ENCODE peak calls at places on chromosomes 3 and 15, in nine cellular contexts. One of them, this sample, is unnamed.

GRCh38 chr3:185065059-185065458 is 87.8 kb downstream of the C3orf70 start:
- DNase-seq in GM23338: peak; percentile 43
- DNase-seq in MM.1S: no peak
- DNase-seq in neural progenitor cell: no peak
- DNase-seq in HCT116: no peak
- DNase-seq in OCI-LY7: no peak
- DNase-seq in hepatocyte: no peak
- DNase-seq in PC-3: no peak
- DNase-seq in SK-N-SH: no peak
- DNase-seq in this sample: no peak

GRCh38 chr15:82105458-82106205 is 59.8 kb upstream of the MEX3B start:
- DNase-seq in PC-3: peak; percentile 32
- DNase-seq in neural progenitor cell: no peak
- DNase-seq in SK-N-SH: no peak
- DNase-seq in hepatocyte: peak; percentile 75
- DNase-seq in MM.1S: no peak
- DNase-seq in OCI-LY7: no peak
- DNase-seq in HCT116: no peak
- DNase-seq in GM23338: peak; percentile 55
- DNase-seq in this sample: peak; percentile 85

GRCh38 chr15:40063563-40064011 is 24.6 kb upstream of the SRP14 start:
- DNase-seq in HCT116: no peak
- DNase-seq in neural progenitor cell: no peak
- DNase-seq in MM.1S: no peak
- DNase-seq in hepatocyte: no peak
- DNase-seq in GM23338: no peak
- DNase-seq in OCI-LY7: no peak
- DNase-seq in SK-N-SH: no peak
- DNase-seq in PC-3: peak; percentile 95
- DNase-seq in this sample: peak; percentile 82

GRCh38 chr3:53822331-53822741 is 23.9 kb downstream of the CHDH start:
- DNase-seq in hepatocyte: no peak
- DNase-seq in GM23338: no peak
- DNase-seq in neural progenitor cell: no peak
- DNase-seq in PC-3: no peak
- DNase-seq in MM.1S: no peak
- DNase-seq in HCT116: no peak
- DNase-seq in SK-N-SH: no peak
- DNase-seq in OCI-LY7: no peak
- DNase-seq in this sample: no peak

GRCh38 chr3:109268181-109268580 is 48.1 kb downstream of the DPPA2 start:
- DNase-seq in HCT116: peak; percentile 13
- DNase-seq in OCI-LY7: no peak
- DNase-seq in GM23338: peak; percentile 3
- DNase-seq in PC-3: peak; percentile 1
- DNase-seq in MM.1S: no peak
- DNase-seq in hepatocyte: no peak
- DNase-seq in SK-N-SH: no peak
- DNase-seq in neural progenitor cell: no peak
- DNase-seq in this sample: peak; percentile 3

GRCh38 chr3:123080864-123081562 is 14.2 kb downstream of the PDIA5 start:
- DNase-seq in MM.1S: no peak
- DNase-seq in hepatocyte: peak; percentile 53
- DNase-seq in neural progenitor cell: no peak
- DNase-seq in OCI-LY7: no peak
- DNase-seq in PC-3: no peak
- DNase-seq in SK-N-SH: no peak
- DNase-seq in GM23338: no peak
- DNase-seq in HCT116: no peak
- DNase-seq in this sample: no peak

GRCh38 chr3:55842204-55842603 is 355.1 kb upstream of the WNT5A start:
- DNase-seq in MM.1S: no peak
- DNase-seq in HCT116: no peak
- DNase-seq in neural progenitor cell: peak; percentile 76
- DNase-seq in SK-N-SH: no peak
- DNase-seq in hepatocyte: no peak
- DNase-seq in OCI-LY7: no peak
- DNase-seq in GM23338: peak; percentile 40
- DNase-seq in PC-3: no peak
- DNase-seq in this sample: no peak

GRCh38 chr15:71493526-71493925 is 316.8 kb upstream of the NR2E3 start:
- DNase-seq in MM.1S: no peak
- DNase-seq in HCT116: no peak
- DNase-seq in GM23338: no peak
- DNase-seq in hepatocyte: no peak
- DNase-seq in SK-N-SH: no peak
- DNase-seq in PC-3: no peak
- DNase-seq in neural progenitor cell: no peak
- DNase-seq in OCI-LY7: no peak
- DNase-seq in this sample: no peak

GRCh38 chr15:70412717-70413266 is 315.1 kb upstream of the TLE3 start:
- DNase-seq in HCT116: no peak
- DNase-seq in GM23338: no peak
- DNase-seq in SK-N-SH: no peak
- DNase-seq in OCI-LY7: no peak
- DNase-seq in hepatocyte: no peak
- DNase-seq in MM.1S: no peak
- DNase-seq in PC-3: no peak
- DNase-seq in neural progenitor cell: no peak
- DNase-seq in this sample: no peak

GRCh38 chr3:190811775-190812480 is 50.6 kb downstream of the GMNC start:
- DNase-seq in PC-3: peak; percentile 83
- DNase-seq in hepatocyte: peak; percentile 75
- DNase-seq in HCT116: peak; percentile 67
- DNase-seq in SK-N-SH: peak; percentile 27
- DNase-seq in MM.1S: peak; percentile 83
- DNase-seq in GM23338: peak; percentile 85
- DNase-seq in OCI-LY7: peak; percentile 69
- DNase-seq in neural progenitor cell: peak; percentile 81
- DNase-seq in this sample: peak; percentile 79

GRCh38 chr3:71955549-71956373 is 170.8 kb upstream of the PROK2 start:
- DNase-seq in OCI-LY7: peak; percentile 66
- DNase-seq in hepatocyte: peak; percentile 90
- DNase-seq in MM.1S: peak; percentile 24
- DNase-seq in SK-N-SH: peak; percentile 77
- DNase-seq in neural progenitor cell: peak; percentile 80
- DNase-seq in HCT116: peak; percentile 45
- DNase-seq in GM23338: peak; percentile 84
- DNase-seq in PC-3: peak; percentile 85
- DNase-seq in this sample: peak; percentile 89

GRCh38 chr3:87397210-87397609 is 120.8 kb upstream of the POU1F1 start:
- DNase-seq in GM23338: no peak
- DNase-seq in hepatocyte: no peak
- DNase-seq in OCI-LY7: no peak
- DNase-seq in SK-N-SH: no peak
- DNase-seq in HCT116: no peak
- DNase-seq in MM.1S: no peak
- DNase-seq in PC-3: peak; percentile 69
- DNase-seq in neural progenitor cell: no peak
- DNase-seq in this sample: peak; percentile 54

DNA sequence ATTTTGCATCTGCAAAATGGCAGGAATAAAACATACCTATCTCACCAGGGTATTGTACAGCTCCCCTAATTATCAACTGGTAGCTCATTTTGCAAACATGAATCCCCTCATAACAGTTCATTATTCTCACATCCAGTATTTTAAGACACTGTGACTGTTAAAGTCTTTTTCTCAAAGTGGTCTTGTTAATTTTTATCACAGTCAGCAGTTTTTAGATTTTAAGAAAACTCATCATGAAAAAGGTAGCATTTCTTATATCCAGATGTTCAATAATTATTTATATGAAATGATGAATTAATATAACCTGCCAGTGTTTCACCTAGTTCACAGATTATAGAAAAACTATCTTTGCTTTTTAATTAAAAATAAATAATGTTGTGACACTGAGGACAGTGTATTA is 354.9 kb upstream of the ARL6 start:
- DNase-seq in hepatocyte: no peak
- DNase-seq in GM23338: no peak
- DNase-seq in HCT116: no peak
- DNase-seq in PC-3: no peak
- DNase-seq in OCI-LY7: no peak
- DNase-seq in SK-N-SH: no peak
- DNase-seq in MM.1S: no peak
- DNase-seq in neural progenitor cell: no peak
- DNase-seq in this sample: no peak
- TF ChIP-seq EZH2phosphoT487 in hepatocyte: no peak
- TF ChIP-seq EZH2phosphoT487 in GM23338: no peak
- TF ChIP-seq EZH2phosphoT487 in HCT116: no peak
- TF ChIP-seq EZH2phosphoT487 in PC-3: no peak
- TF ChIP-seq EZH2phosphoT487 in OCI-LY7: no peak
- TF ChIP-seq EZH2phosphoT487 in SK-N-SH: no peak
- TF ChIP-seq EZH2phosphoT487 in MM.1S: no peak
- TF ChIP-seq EZH2phosphoT487 in neural progenitor cell: no peak
- TF ChIP-seq EZH2phosphoT487 in this sample: no peak

GRCh38 chr3:30130391-30130790 is 476.0 kb upstream of the TGFBR2 start:
- DNase-seq in OCI-LY7: no peak
- DNase-seq in neural progenitor cell: no peak
- DNase-seq in PC-3: no peak
- DNase-seq in MM.1S: no peak
- DNase-seq in HCT116: no peak
- DNase-seq in hepatocyte: no peak
- DNase-seq in GM23338: no peak
- DNase-seq in SK-N-SH: no peak
- DNase-seq in this sample: no peak

GRCh38 chr3:30129765-30130164 is 476.6 kb upstream of the TGFBR2 start:
- DNase-seq in hepatocyte: no peak
- DNase-seq in OCI-LY7: no peak
- DNase-seq in neural progenitor cell: no peak
- DNase-seq in HCT116: no peak
- DNase-seq in SK-N-SH: no peak
- DNase-seq in MM.1S: no peak
- DNase-seq in GM23338: no peak
- DNase-seq in PC-3: no peak
- DNase-seq in this sample: no peak

GRCh38 chr3:30122359-30122758 is 484.0 kb upstream of the TGFBR2 start:
- DNase-seq in hepatocyte: no peak
- DNase-seq in MM.1S: no peak
- DNase-seq in GM23338: no peak
- DNase-seq in HCT116: no peak
- DNase-seq in PC-3: no peak
- DNase-seq in SK-N-SH: no peak
- DNase-seq in OCI-LY7: no peak
- DNase-seq in neural progenitor cell: no peak
- DNase-seq in this sample: no peak

GRCh38 chr3:30123224-30123623 is 483.2 kb upstream of the TGFBR2 start:
- DNase-seq in neural progenitor cell: no peak
- DNase-seq in HCT116: no peak
- DNase-seq in GM23338: no peak
- DNase-seq in hepatocyte: no peak
- DNase-seq in SK-N-SH: no peak
- DNase-seq in PC-3: no peak
- DNase-seq in MM.1S: no peak
- DNase-seq in OCI-LY7: no peak
- DNase-seq in this sample: no peak

DNA sequence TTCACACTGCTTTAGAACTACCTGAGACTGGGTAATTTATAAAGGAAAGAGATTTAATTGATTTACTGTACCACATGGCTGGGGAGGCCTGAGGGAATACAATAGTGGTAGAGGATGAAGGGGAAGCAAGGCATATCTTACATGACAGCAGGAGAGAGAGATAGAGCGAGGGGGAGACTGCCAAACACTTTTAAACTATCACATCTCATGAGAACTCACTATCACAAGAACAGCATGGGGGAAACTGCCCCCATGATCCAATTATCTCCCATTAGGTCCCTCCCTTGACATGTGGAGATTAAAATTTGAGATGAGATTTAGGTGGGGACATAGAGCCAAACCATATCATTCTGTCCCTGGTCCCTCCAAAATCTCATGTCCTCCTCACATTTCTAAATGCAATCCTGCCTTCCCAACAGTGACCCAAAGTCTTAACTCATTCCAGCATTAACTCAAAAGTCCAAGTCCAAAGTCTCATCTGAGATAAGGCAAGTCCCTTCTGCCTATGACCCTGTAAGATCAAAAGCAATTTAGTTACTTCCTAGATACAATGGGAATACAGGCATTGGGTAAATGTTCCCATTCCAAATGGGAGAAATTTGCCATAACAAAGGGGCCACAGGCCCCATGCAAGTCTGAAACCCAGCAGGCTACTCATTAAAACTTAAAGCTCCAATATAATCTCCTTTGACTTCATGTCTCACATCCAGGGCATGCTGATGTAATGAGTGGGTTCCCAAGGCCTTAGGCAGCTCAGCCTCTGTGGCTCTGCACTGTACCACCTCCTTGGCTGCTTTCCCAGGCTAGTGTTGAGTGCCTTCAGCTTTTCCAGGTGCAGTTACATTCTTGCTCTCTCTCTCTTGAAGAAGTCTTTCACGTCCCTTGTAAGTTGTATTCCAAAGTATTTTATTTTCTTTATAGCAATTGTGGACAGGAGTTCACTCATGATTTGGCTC is 481.7 kb upstream of the TGFBR2 start:
- DNase-seq in HCT116: no peak
- DNase-seq in hepatocyte: peak; percentile 32
- DNase-seq in OCI-LY7: no peak
- DNase-seq in MM.1S: no peak
- DNase-seq in neural progenitor cell: peak; percentile 9
- DNase-seq in GM23338: peak; percentile 17
- DNase-seq in PC-3: peak; percentile 42
- DNase-seq in SK-N-SH: no peak
- DNase-seq in this sample: peak; percentile 57
- TF ChIP-seq EZH2phosphoT487 in HCT116: no peak
- TF ChIP-seq EZH2phosphoT487 in hepatocyte: no peak
- TF ChIP-seq EZH2phosphoT487 in OCI-LY7: no peak
- TF ChIP-seq EZH2phosphoT487 in MM.1S: no peak
- TF ChIP-seq EZH2phosphoT487 in neural progenitor cell: no peak
- TF ChIP-seq EZH2phosphoT487 in GM23338: no peak
- TF ChIP-seq EZH2phosphoT487 in PC-3: no peak
- TF ChIP-seq EZH2phosphoT487 in SK-N-SH: no peak
- TF ChIP-seq EZH2phosphoT487 in this sample: no peak

DNA sequence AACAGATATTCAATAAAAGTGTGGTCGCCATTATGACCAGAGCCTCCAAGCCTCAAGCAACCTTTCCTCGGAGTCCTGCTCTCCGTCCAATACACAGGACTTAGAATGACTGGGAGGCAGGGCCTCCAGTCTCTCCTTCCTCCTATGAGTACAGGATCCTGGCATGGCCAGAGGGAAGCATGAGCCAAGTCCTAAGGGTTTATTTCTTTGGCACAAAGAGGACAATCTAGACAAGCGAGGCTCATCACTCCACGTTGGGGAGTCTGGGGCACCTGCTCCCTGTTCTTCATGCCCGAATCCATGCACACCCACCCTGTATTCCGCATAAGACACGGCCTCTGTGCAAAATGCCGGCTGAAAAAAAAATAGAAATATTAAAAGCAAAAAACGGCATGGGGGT is 6.8 kb downstream of the PRRT3 start:
- DNase-seq in OCI-LY7: no peak
- DNase-seq in HCT116: no peak
- DNase-seq in SK-N-SH: no peak
- DNase-seq in MM.1S: no peak
- DNase-seq in hepatocyte: no peak
- DNase-seq in neural progenitor cell: no peak
- DNase-seq in PC-3: no peak
- DNase-seq in GM23338: no peak
- DNase-seq in this sample: peak; percentile 28
- TF ChIP-seq EZH2phosphoT487 in OCI-LY7: no peak
- TF ChIP-seq EZH2phosphoT487 in HCT116: no peak
- TF ChIP-seq EZH2phosphoT487 in SK-N-SH: no peak
- TF ChIP-seq EZH2phosphoT487 in MM.1S: no peak
- TF ChIP-seq EZH2phosphoT487 in hepatocyte: no peak
- TF ChIP-seq EZH2phosphoT487 in neural progenitor cell: no peak
- TF ChIP-seq EZH2phosphoT487 in PC-3: no peak
- TF ChIP-seq EZH2phosphoT487 in GM23338: no peak
- TF ChIP-seq EZH2phosphoT487 in this sample: no peak

GRCh38 chr3:18344306-18345014 is 80.7 kb downstream of the SATB1 start:
- DNase-seq in neural progenitor cell: no peak
- DNase-seq in PC-3: no peak
- DNase-seq in MM.1S: no peak
- DNase-seq in hepatocyte: no peak
- DNase-seq in SK-N-SH: no peak
- DNase-seq in HCT116: no peak
- DNase-seq in OCI-LY7: peak; percentile 23
- DNase-seq in GM23338: peak; percentile 68
- DNase-seq in this sample: no peak
- TF ChIP-seq EZH2phosphoT487 in neural progenitor cell: no peak
- TF ChIP-seq EZH2phosphoT487 in PC-3: no peak
- TF ChIP-seq EZH2phosphoT487 in MM.1S: no peak
- TF ChIP-seq EZH2phosphoT487 in hepatocyte: no peak
- TF ChIP-seq EZH2phosphoT487 in SK-N-SH: no peak
- TF ChIP-seq EZH2phosphoT487 in HCT116: no peak
- TF ChIP-seq EZH2phosphoT487 in OCI-LY7: no peak
- TF ChIP-seq EZH2phosphoT487 in GM23338: no peak
- TF ChIP-seq EZH2phosphoT487 in this sample: no peak